ENCODE peak calls at places on chromosomes 4 and X, in four cellular contexts. N, L, B and I are unnamed samples. For H3K79me2 and H3K36me3, the result is how much of the 10 kb centered on the place peaks cover.

GRCh38 chrX:13545731-13546130 is 23.7 kb upstream of the EGFL6 start:
- DNase-seq in N (no peak), L (no peak), B (no peak), I (no peak)

GRCh38 chr4:176443117-176443516 is 123.4 kb downstream of the SPCS3 start:
- DNase-seq in N (no peak), L (peak), B (peak), I (no peak)

GRCh38 chrX:82813671-82814078 is 694.4 kb upstream of the POU3F4 start:
- DNase-seq in N (no peak), L (peak), B (peak), I (peak)

GRCh38 chr4:24671824-24672223 is 87.5 kb upstream of the DHX15 start:
- DNase-seq in N (no peak), L (no peak), B (no peak), I (no peak)

GRCh38 chrX:69022430-69022829 is 142.8 kb downstream of the PJA1 start:
- DNase-seq in N (no peak), L (no peak), B (no peak), I (no peak)

GRCh38 chr4:26302390-26302897 is 18.4 kb upstream of the RBPJ start:
- DNase-seq in N (no peak), L (no peak), B (no peak), I (no peak)

GRCh38 chrX:19870710-19871490 is 16.5 kb downstream of the SH3KBP1 start:
- DNase-seq in N (no peak), L (no peak), B (no peak), I (no peak)

GRCh38 chr4:38128478-38129451 is 168.6 kb downstream of the PTTG2 start:
- DNase-seq in N (no peak), L (peak), B (no peak), I (no peak)

GRCh38 chrX:153735274-153735673 is 10.6 kb downstream of the ABCD1 start:
- DNase-seq in N (no peak), L (no peak), B (no peak), I (no peak)

GRCh38 chr4:123825596-123826291 is 429.1 kb downstream of the SPRY1 start:
- DNase-seq in N (no peak), L (peak), B (no peak), I (no peak)

DNA sequence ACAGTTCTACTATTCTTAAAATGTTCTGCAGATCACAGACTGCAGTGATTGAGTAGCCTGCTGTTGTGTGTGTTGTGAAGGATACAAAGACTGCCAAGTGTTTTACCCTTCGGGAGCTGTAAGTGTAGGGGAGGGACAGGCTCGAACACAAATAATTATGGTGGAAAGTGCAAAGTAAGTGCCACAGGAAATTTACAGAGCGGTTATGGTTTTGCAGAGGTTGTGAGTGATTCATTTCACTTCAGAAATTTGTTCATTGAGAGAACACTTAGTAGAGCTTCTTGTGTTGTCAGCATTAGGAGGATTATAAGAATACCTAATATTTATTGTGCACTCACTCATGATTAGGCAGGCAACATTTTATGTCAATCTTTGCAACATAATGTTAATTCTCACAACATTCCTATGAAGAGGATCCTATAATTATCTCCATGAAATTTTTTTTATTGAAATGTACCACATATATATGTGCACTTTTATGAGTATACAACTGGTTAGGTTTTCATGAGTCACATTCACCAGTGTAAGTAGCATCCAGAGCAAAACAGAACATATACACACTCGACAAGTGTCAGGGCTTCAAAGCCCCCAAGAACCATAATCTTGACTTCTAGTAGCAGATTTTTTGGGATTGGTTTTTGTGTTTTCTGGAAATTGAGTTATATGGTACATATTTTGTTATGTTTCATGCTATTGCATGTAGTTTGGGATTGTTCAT is 62.2 kb downstream of the ARHGAP10 start:
- DNase-seq in N (no peak), L (peak), B (no peak), I (no peak)
- H3K79me2 ChIP-seq in N (half or more), L (under half), B (half or more), I (half or more)

GRCh38 chr4:36785965-36786364 is 458.6 kb upstream of the NWD2 start:
- DNase-seq in N (no peak), L (no peak), B (no peak), I (no peak)
- H3K4me2 ChIP-seq in N (no peak), L (no peak), B (no peak), I (no peak)

GRCh38 chr4:168272488-168272887 is 46.1 kb downstream of the DDX60 start:
- DNase-seq in N (no peak), L (no peak), B (no peak), I (no peak)
- H3K36me3 ChIP-seq in N (under half), L (under half), B (under half), I (under half)

GRCh38 chrX:16659326-16659725 is 9.4 kb downstream of the S100G start:
- DNase-seq in N (no peak), L (no peak), B (no peak), I (no peak)

GRCh38 chrX:16662402-16662801 is 12.4 kb downstream of the S100G start:
- DNase-seq in N (no peak), L (peak), B (no peak), I (no peak)

GRCh38 chrX:16661495-16661894 is 11.5 kb downstream of the S100G start:
- DNase-seq in N (no peak), L (no peak), B (no peak), I (no peak)

GRCh38 chrX:16653424-16653823 is 3.5 kb downstream of the S100G start:
- DNase-seq in N (no peak), L (peak), B (no peak), I (peak)

GRCh38 chrX:16658284-16658683 is 8.3 kb downstream of the S100G start:
- DNase-seq in N (no peak), L (peak), B (no peak), I (no peak)
- H3K79me2 ChIP-seq in N (under half), L (under half), B (under half), I (under half)

GRCh38 chrX:37348237-37349130 is 680 bp upstream of the PRRG1 start:
- DNase-seq in N (no peak), L (peak), B (no peak), I (peak)
- H3K4me2 ChIP-seq in N (peak), L (peak), B (peak), I (peak)